ENCODE peak calls at places on chromosomes 13 and 19, in nine cellular contexts. F is thoracic aorta, S is fibroblast of lung, D is tibial nerve, J is uterus, X is heart right ventricle, Q is IMR-90, G is A673, Z is mucosa of descending colon. Y is an unnamed sample.

GRCh38 chr19:10112895-10113591 is 1.6 kb downstream of the P2RY11 start:
- DNase-seq in F (no peak), S (peak), D (no peak), J (no peak), X (peak), Q (no peak), G (peak), Z (peak), Y (peak)

GRCh38 chr13:83372786-83373185 is 509.5 kb downstream of the SLITRK1 start:
- DNase-seq in F (no peak), S (no peak), D (no peak), J (no peak), X (no peak), Q (peak), G (no peak), Z (no peak), Y (no peak)

GRCh38 chr13:25881136-25881926 is 170.5 kb downstream of the SHISA2 start:
- DNase-seq in F (no peak), S (peak), D (no peak), J (no peak), X (no peak), Q (no peak), G (peak), Z (no peak), Y (no peak)

GRCh38 chr19:30172643-30173242 is 199.4 kb upstream of the ZNF536 start:
- DNase-seq in F (no peak), S (no peak), D (no peak), J (no peak), X (no peak), Q (no peak), G (no peak), Z (no peak), Y (no peak)

GRCh38 chr19:12946092-12946845 is 607 bp downstream of the RAD23A start:
- DNase-seq in F (no peak), S (peak), D (no peak), J (peak), X (peak), Q (peak), G (peak), Z (peak), Y (peak)

GRCh38 chr19:18490719-18491118 is 31.2 kb downstream of the ELL start:
- DNase-seq in F (no peak), S (no peak), D (no peak), J (no peak), X (no peak), Q (no peak), G (no peak), Z (no peak), Y (no peak)

GRCh38 chr13:59677966-59678814 is 485.5 kb downstream of the DIAPH3 start:
- DNase-seq in F (no peak), S (peak), D (peak), J (no peak), X (no peak), Q (peak), G (peak), Z (no peak), Y (peak)

GRCh38 chr13:62760724-62761123 is 1345.1 kb upstream of the PCDH20 start:
- DNase-seq in F (no peak), S (no peak), D (no peak), J (no peak), X (no peak), Q (no peak), G (no peak), Z (no peak), Y (no peak)

GRCh38 chr19:54188224-54188871 is 1.0 kb downstream of the MBOAT7 start:
- DNase-seq in F (no peak), S (peak), D (no peak), J (peak), X (no peak), Q (peak), G (no peak), Z (peak), Y (peak)

GRCh38 chr19:870963-871401 is 11.5 kb downstream of the CFD start:
- DNase-seq in F (no peak), S (peak), D (no peak), J (no peak), X (peak), Q (peak), G (peak), Z (peak), Y (no peak)

GRCh38 chr13:53159439-53159838 is 130.8 kb downstream of the OLFM4 start:
- DNase-seq in F (no peak), S (no peak), D (no peak), J (no peak), X (no peak), Q (no peak), G (no peak), Z (no peak), Y (no peak)

GRCh38 chr13:108033800-108034707 is 181.3 kb downstream of the LIG4 start:
- DNase-seq in F (no peak), S (peak), D (no peak), J (no peak), X (no peak), Q (no peak), G (no peak), Z (no peak), Y (no peak)

GRCh38 chr13:75864718-75865117 is 228.6 kb downstream of the LMO7 start:
- DNase-seq in F (no peak), S (peak), D (no peak), J (no peak), X (no peak), Q (peak), G (no peak), Z (no peak), Y (no peak)

GRCh38 chr19:48481191-48481500 is 12.0 kb downstream of the CYTH2 start:
- DNase-seq in F (no peak), S (peak), D (no peak), J (no peak), X (no peak), Q (peak), G (no peak), Z (no peak), Y (no peak)
- H3K4me3 ChIP-seq in F (peak), S (no peak), D (peak), J (peak), X (peak), Q (no peak), G (peak), Z (no peak), Y (peak)

GRCh38 chr13:77915676-77916075 is 3.0 kb downstream of the EDNRB start:
- DNase-seq in F (no peak), S (no peak), D (no peak), J (no peak), X (no peak), Q (no peak), G (no peak), Z (no peak), Y (no peak)

GRCh38 chr13:77916481-77916880 is 2.1 kb downstream of the EDNRB start:
- DNase-seq in F (no peak), S (peak), D (no peak), J (no peak), X (no peak), Q (no peak), G (no peak), Z (no peak), Y (no peak)

GRCh38 chr13:77919351-77920294 is 992 bp upstream of the EDNRB start:
- DNase-seq in F (no peak), S (peak), D (peak), J (peak), X (peak), Q (peak), G (peak), Z (peak), Y (peak)

GRCh38 chr13:77918391-77919261 is at the start of gene EDNRB:
- DNase-seq in F (no peak), S (peak), D (peak), J (peak), X (peak), Q (peak), G (peak), Z (peak), Y (peak)
- TF ChIP-seq CTCF in F (no peak), S (no peak), D (no peak), J (no peak), X (no peak), Q (no peak), G (peak), Z (no peak), Y (no peak)

GRCh38 chr13:98981596-98982195 is 3.8 kb upstream of the DOCK9 start:
- DNase-seq in F (no peak), S (no peak), D (no peak), J (no peak), X (no peak), Q (no peak), G (no peak), Z (no peak), Y (no peak)
- H3K4me3 ChIP-seq in F (no peak), S (no peak), D (no peak), J (no peak), X (no peak), Q (no peak), G (no peak), Z (no peak), Y (no peak)

GRCh38 chr13:41427700-41428099 is 29.6 kb upstream of the RGCC start:
- DNase-seq in F (no peak), S (no peak), D (no peak), J (no peak), X (no peak), Q (no peak), G (peak), Z (no peak), Y (no peak)

GRCh38 chr13:41426047-41426446 is 31.3 kb upstream of the RGCC start:
- DNase-seq in F (no peak), S (no peak), D (no peak), J (no peak), X (no peak), Q (no peak), G (no peak), Z (no peak), Y (no peak)

DNA sequence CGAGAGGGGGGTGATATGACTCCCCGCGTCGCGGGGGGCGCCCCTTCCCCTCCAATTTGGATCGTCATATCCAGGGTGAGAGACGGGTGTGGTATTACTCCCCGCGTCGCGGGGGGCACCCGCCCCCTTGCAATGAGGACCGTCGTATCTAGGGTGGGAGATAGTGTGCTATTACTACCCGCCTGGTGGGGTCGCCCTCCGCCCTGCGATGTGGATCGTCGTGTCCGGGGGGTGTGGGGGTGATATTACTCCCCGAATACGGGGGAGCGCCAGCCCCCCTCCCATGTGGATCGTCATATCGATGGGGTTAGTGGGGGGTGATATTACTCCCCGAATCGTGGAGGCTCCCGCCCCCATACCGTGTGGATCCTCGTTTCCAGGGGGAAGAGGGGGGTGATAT is 29.2 kb upstream of the RGCC start:
- DNase-seq in F (no peak), S (no peak), D (no peak), J (no peak), X (peak), Q (no peak), G (peak), Z (no peak), Y (no peak)
- TF ChIP-seq CTCF in F (peak), S (no peak), D (peak), J (no peak), X (peak), Q (peak), G (peak), Z (no peak), Y (no peak)

DNA sequence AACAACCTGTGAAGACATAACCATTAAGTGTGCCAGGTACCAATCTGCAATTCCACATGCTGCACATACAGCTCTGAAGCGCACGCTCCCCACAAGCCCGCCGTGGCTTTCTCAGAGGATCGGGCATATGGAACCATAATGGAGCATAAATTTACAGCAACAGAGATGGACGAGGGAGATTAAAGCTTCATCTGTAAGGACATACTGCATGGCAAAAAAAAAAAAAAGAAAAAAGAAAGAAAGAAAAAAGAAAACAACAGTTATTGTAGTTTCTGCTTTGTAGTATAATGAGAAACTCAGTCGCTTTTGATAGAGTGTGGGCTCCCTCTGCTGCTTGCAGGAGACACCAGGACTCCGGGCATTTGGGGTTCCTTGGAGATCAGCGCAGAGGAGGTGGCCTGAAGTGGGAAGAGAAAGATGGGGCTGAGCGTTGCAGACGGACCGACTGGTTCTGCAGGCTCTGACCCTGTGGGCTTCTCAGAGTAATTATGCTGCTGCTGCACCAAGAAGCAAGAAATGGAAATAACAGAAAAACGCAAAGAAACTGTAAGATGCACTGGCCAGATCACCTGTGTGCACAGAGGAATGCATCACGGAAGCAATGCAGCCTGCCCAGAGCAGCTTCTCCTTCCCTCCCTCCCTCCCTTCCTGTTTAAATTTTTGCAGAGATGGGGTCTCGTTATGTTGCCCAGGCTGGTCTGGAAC is 10.8 kb upstream of the PDCD5 start:
- DNase-seq in F (no peak), S (peak), D (peak), J (peak), X (no peak), Q (peak), G (peak), Z (peak), Y (peak)
- H3K4me3 ChIP-seq in F (no peak), S (no peak), D (no peak), J (no peak), X (no peak), Q (no peak), G (no peak), Z (no peak), Y (no peak)